ENCODE peak calls at places on chromosomes 7 and 10, in eight cellular contexts. M is sigmoid colon, T is uterus, O is adrenal gland, D is heart left ventricle, R is tibial nerve, Z is IMR-90, Y is ovary. C is an unnamed sample.

GRCh38 chr10:4046030-4046429 is 261.0 kb upstream of the KLF6 start:
- DNase-seq in M (no peak), T (no peak), O (no peak), D (no peak), R (no peak), Z (no peak), Y (no peak), C (peak; percentile 14)

GRCh38 chr10:66513504-66513903 is 412.3 kb upstream of the LRRTM3 start:
- DNase-seq in M (no peak), T (no peak), O (no peak), D (no peak), R (no peak), Z (no peak), Y (no peak), C (no peak)

GRCh38 chr7:20111821-20112542 is 105.2 kb downstream of the MACC1 start:
- DNase-seq in M (no peak), T (no peak), O (no peak), D (no peak), R (no peak), Z (no peak), Y (no peak), C (no peak)

GRCh38 chr7:123289200-123289599 is 89.4 kb upstream of the SLC13A1 start:
- DNase-seq in M (no peak), T (no peak), O (no peak), D (no peak), R (no peak), Z (no peak), Y (no peak), C (no peak)

GRCh38 chr10:79137404-79137803 is 68.6 kb downstream of the ZMIZ1 start:
- DNase-seq in M (no peak), T (no peak), O (no peak), D (no peak), R (no peak), Z (no peak), Y (peak; percentile 43), C (no peak)

GRCh38 chr7:12683678-12684077 is 3.8 kb upstream of the ARL4A start:
- DNase-seq in M (no peak), T (no peak), O (no peak), D (no peak), R (no peak), Z (peak; percentile 33), Y (no peak), C (no peak)

GRCh38 chr7:157502701-157503111 is 165.9 kb downstream of the DNAJB6 start:
- DNase-seq in M (peak; percentile 56), T (no peak), O (no peak), D (peak; percentile 53), R (no peak), Z (no peak), Y (no peak), C (no peak)

GRCh38 chr10:71255817-71256660 is 43.7 kb downstream of the UNC5B start:
- DNase-seq in M (peak; percentile 84), T (peak; percentile 77), O (no peak), D (peak; percentile 72), R (no peak), Z (peak; percentile 91), Y (peak; percentile 47), C (peak; percentile 21)

GRCh38 chr10:122847782-122848604 is 2.3 kb upstream of the CUZD1 start:
- DNase-seq in M (no peak), T (no peak), O (no peak), D (no peak), R (no peak), Z (peak; percentile 34), Y (no peak), C (no peak)

GRCh38 chr7:78345979-78346378 is 547.4 kb downstream of the PHTF2 start:
- DNase-seq in M (no peak), T (no peak), O (no peak), D (no peak), R (no peak), Z (peak; percentile 34), Y (no peak), C (no peak)

GRCh38 chr7:4769753-4770152 is 5.7 kb upstream of the AP5Z1 start:
- DNase-seq in M (no peak), T (no peak), O (no peak), D (no peak), R (no peak), Z (peak; percentile 11), Y (no peak), C (no peak)
- TF ChIP-seq POLR2A in M (no peak), T (no peak), O (no peak), D (no peak), R (no peak), Z (no peak), Y (no peak), C (no peak)

GRCh38 chr10:100826661-100826982 is 81.2 kb downstream of the PAX2 start:
- DNase-seq in M (no peak), T (no peak), O (no peak), D (no peak), R (no peak), Z (no peak), Y (no peak), C (no peak)
- H3K4me3 ChIP-seq in M (peak overlapping the region; percentile 40), T (no peak overlapping the region), O (no peak overlapping the region), D (peak overlapping the region; percentile 42), R (no peak overlapping the region), Z (no peak overlapping the region), Y (peak overlapping the region; percentile 17), C (no peak overlapping the region)

GRCh38 chr7:135512135-135512887 is 2.4 kb upstream of the CNOT4 start:
- DNase-seq in M (no peak), T (no peak), O (no peak), D (no peak), R (peak; percentile 34), Z (peak; percentile 52), Y (no peak), C (peak; percentile 61)

GRCh38 chr7:135510603-135511183 is 791 bp upstream of the CNOT4 start:
- DNase-seq in M (no peak), T (no peak), O (peak; percentile 27), D (no peak), R (peak; percentile 11), Z (peak; percentile 41), Y (no peak), C (peak; percentile 79)

GRCh38 chr7:135508853-135509588 is 881 bp downstream of the CNOT4 start:
- DNase-seq in M (no peak), T (no peak), O (no peak), D (no peak), R (peak; percentile 12), Z (peak; percentile 20), Y (peak; percentile 19), C (no peak)

GRCh38 chr7:135509589-135509838 is 388 bp downstream of the CNOT4 start:
- DNase-seq in M (no peak), T (no peak), O (no peak), D (no peak), R (no peak), Z (peak; percentile 49), Y (no peak), C (no peak)

GRCh38 chr7:135509839-135510602 is at the start of gene CNOT4:
- DNase-seq in M (peak; percentile 98), T (peak; percentile 97), O (peak; percentile 97), D (peak; percentile 97), R (peak; percentile 90), Z (peak; percentile 92), Y (peak; percentile 95), C (peak; percentile 95)
- TF ChIP-seq POLR2A in M (no peak), T (peak; percentile 55), O (peak; percentile 82), D (peak; percentile 57), R (peak; percentile 69), Z (peak; percentile 93), Y (peak; percentile 61), C (no peak)

GRCh38 chr7:114051871-114052324 is 133.1 kb upstream of the PPP1R3A start:
- DNase-seq in M (no peak), T (no peak), O (no peak), D (no peak), R (no peak), Z (no peak), Y (no peak), C (no peak)

GRCh38 chr7:114047889-114048288 is 129.1 kb upstream of the PPP1R3A start:
- DNase-seq in M (no peak), T (no peak), O (no peak), D (no peak), R (no peak), Z (peak; percentile 69), Y (no peak), C (no peak)

GRCh38 chr7:114050571-114050970 is 131.8 kb upstream of the PPP1R3A start:
- DNase-seq in M (no peak), T (no peak), O (no peak), D (no peak), R (no peak), Z (no peak), Y (no peak), C (no peak)

GRCh38 chr7:114048386-114049235 is 129.8 kb upstream of the PPP1R3A start:
- DNase-seq in M (no peak), T (no peak), O (no peak), D (no peak), R (no peak), Z (peak; percentile 23), Y (no peak), C (no peak)
- H3K4me3 ChIP-seq in M (peak overlapping the region; percentile 23), T (no peak overlapping the region), O (no peak overlapping the region), D (peak overlapping the region; percentile 32), R (no peak overlapping the region), Z (peak overlapping the region; percentile 12), Y (no peak overlapping the region), C (no peak overlapping the region)

GRCh38 chr7:134460000-134460399 is 1.1 kb upstream of the AKR1B1 start:
- DNase-seq in M (no peak), T (no peak), O (no peak), D (no peak), R (no peak), Z (peak; percentile 59), Y (no peak), C (no peak)

GRCh38 chr7:134461921-134462320 is 3.0 kb upstream of the AKR1B1 start:
- DNase-seq in M (no peak), T (no peak), O (no peak), D (no peak), R (no peak), Z (no peak), Y (no peak), C (no peak)

GRCh38 chr7:134457166-134457565 is 1.7 kb downstream of the AKR1B1 start:
- DNase-seq in M (no peak), T (no peak), O (no peak), D (no peak), R (no peak), Z (no peak), Y (no peak), C (no peak)

GRCh38 chr7:134458341-134458805 is 527 bp downstream of the AKR1B1 start:
- DNase-seq in M (peak; percentile 74), T (peak; percentile 53), O (no peak), D (peak; percentile 57), R (peak; percentile 29), Z (peak; percentile 34), Y (peak; percentile 52), C (no peak)

DNA sequence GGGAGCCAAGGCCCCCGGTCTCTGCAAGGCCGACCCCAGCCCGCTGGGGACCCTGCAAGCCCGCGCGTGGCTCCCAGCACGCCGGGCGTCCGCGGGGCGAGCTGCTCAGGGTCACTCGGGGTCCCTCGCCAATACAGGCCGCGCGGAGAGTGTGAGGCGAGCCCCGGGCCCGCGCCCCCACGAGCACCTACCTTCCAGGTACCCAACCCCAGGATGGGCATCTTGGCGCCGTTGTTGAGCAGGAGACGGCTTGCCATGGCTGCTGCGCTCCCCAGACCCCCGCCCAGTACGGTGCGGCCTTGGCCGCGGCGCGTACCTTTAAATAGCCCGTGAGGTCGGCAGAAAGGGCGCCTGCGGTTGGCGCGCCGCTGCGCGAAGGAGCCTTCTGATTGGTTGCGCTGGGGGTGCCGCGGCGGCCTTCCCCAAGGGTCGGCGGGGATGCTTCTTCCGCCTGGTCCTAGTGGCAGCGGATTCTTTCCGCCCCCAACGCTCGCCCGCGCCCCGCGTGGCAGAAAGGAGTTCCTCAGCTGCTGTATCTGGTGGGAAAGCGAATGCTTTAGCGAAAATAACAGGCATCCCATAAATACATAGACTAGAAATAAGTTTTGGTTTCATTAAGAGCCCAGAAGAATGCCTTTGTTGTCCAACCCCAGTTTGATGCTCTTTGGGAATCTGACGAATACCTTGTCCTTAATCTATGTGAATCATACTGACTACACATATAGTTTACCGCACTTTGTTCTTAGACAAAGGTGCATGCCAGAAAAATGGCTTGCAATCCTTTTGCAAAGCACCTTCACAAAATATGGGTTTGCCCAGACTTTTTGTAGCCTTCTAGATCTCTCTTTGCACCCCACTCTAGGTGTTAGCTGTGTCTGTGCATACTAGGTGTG is at the start of gene AKR1B1:
- DNase-seq in M (peak; percentile 96), T (peak; percentile 92), O (peak; percentile 93), D (peak; percentile 95), R (peak; percentile 77), Z (peak; percentile 88), Y (peak; percentile 91), C (peak; percentile 97)
- TF ChIP-seq POLR2A in M (peak; percentile 41), T (peak; percentile 77), O (peak; percentile 94), D (peak; percentile 88), R (peak; percentile 54), Z (peak; percentile 53), Y (peak; percentile 62), C (no peak)

C was measured in lower leg skin.